ENCODE peak calls at places on chromosomes 5 and 9, in six cellular contexts. One of them, this sample, is unnamed.

GRCh38 chr9:136265561-136266355 is 20.1 kb upstream of the QSOX2 start:
- DNase-seq in nephron progenitor cell: no peak
- DNase-seq in brain microvascular endothelial cell: no peak
- DNase-seq in endothelial cell: no peak
- DNase-seq in IMR-90: no peak
- DNase-seq in GM13977: no peak
- DNase-seq in this sample: no peak

GRCh38 chr9:73916016-73916673 is 581.0 kb upstream of the RORB start:
- DNase-seq in nephron progenitor cell: peak
- DNase-seq in brain microvascular endothelial cell: no peak
- DNase-seq in endothelial cell: peak
- DNase-seq in IMR-90: no peak
- DNase-seq in GM13977: no peak
- DNase-seq in this sample: no peak

GRCh38 chr9:39588056-39588814 is 232.8 kb downstream of the SPATA31A1 start:
- DNase-seq in nephron progenitor cell: no peak
- DNase-seq in brain microvascular endothelial cell: no peak
- DNase-seq in endothelial cell: no peak
- DNase-seq in IMR-90: no peak
- DNase-seq in GM13977: peak
- DNase-seq in this sample: no peak

GRCh38 chr9:12784461-12785250 is 9.8 kb downstream of the LURAP1L start:
- DNase-seq in nephron progenitor cell: no peak
- DNase-seq in brain microvascular endothelial cell: peak
- DNase-seq in endothelial cell: no peak
- DNase-seq in IMR-90: peak
- DNase-seq in GM13977: peak
- DNase-seq in this sample: no peak

GRCh38 chr5:147925020-147925419 is 18.7 kb upstream of the C5orf46 start:
- DNase-seq in nephron progenitor cell: no peak
- DNase-seq in brain microvascular endothelial cell: no peak
- DNase-seq in endothelial cell: no peak
- DNase-seq in IMR-90: no peak
- DNase-seq in GM13977: no peak
- DNase-seq in this sample: no peak

GRCh38 chr9:36154213-36154952 is 14.8 kb upstream of the CCIN start:
- DNase-seq in nephron progenitor cell: peak
- DNase-seq in brain microvascular endothelial cell: peak
- DNase-seq in endothelial cell: peak
- DNase-seq in IMR-90: peak
- DNase-seq in GM13977: no peak
- DNase-seq in this sample: peak

GRCh38 chr9:134007150-134007549 is 15.0 kb upstream of the VAV2 start:
- DNase-seq in nephron progenitor cell: no peak
- DNase-seq in brain microvascular endothelial cell: no peak
- DNase-seq in endothelial cell: no peak
- DNase-seq in IMR-90: no peak
- DNase-seq in GM13977: no peak
- DNase-seq in this sample: no peak

GRCh38 chr9:130936285-130937117 is 2.5 kb downstream of the FIBCD1 start:
- DNase-seq in nephron progenitor cell: peak
- DNase-seq in brain microvascular endothelial cell: peak
- DNase-seq in endothelial cell: no peak
- DNase-seq in IMR-90: peak
- DNase-seq in GM13977: no peak
- DNase-seq in this sample: no peak

GRCh38 chr5:135875567-135875966 is 20.1 kb downstream of the IL9 start:
- DNase-seq in nephron progenitor cell: no peak
- DNase-seq in brain microvascular endothelial cell: no peak
- DNase-seq in endothelial cell: no peak
- DNase-seq in IMR-90: no peak
- DNase-seq in GM13977: no peak
- DNase-seq in this sample: no peak

GRCh38 chr9:114030364-114030763 is 47.7 kb downstream of the AMBP start:
- DNase-seq in nephron progenitor cell: no peak
- DNase-seq in brain microvascular endothelial cell: no peak
- DNase-seq in endothelial cell: no peak
- DNase-seq in IMR-90: no peak
- DNase-seq in GM13977: no peak
- DNase-seq in this sample: no peak

GRCh38 chr9:38700695-38701094 is 19.2 kb downstream of the FAM240B start:
- DNase-seq in nephron progenitor cell: no peak
- DNase-seq in brain microvascular endothelial cell: peak
- DNase-seq in endothelial cell: no peak
- DNase-seq in IMR-90: peak
- DNase-seq in GM13977: no peak
- DNase-seq in this sample: no peak

GRCh38 chr9:36148652-36149051 is 12.1 kb downstream of the GLIPR2 start:
- DNase-seq in nephron progenitor cell: no peak
- DNase-seq in brain microvascular endothelial cell: peak
- DNase-seq in endothelial cell: no peak
- DNase-seq in IMR-90: peak
- DNase-seq in GM13977: peak
- DNase-seq in this sample: peak

GRCh38 chr5:33936381-33937016 is at the start of gene RXFP3:
- DNase-seq in nephron progenitor cell: no peak
- DNase-seq in brain microvascular endothelial cell: peak
- DNase-seq in endothelial cell: no peak
- DNase-seq in IMR-90: peak
- DNase-seq in GM13977: peak
- DNase-seq in this sample: no peak

DNA sequence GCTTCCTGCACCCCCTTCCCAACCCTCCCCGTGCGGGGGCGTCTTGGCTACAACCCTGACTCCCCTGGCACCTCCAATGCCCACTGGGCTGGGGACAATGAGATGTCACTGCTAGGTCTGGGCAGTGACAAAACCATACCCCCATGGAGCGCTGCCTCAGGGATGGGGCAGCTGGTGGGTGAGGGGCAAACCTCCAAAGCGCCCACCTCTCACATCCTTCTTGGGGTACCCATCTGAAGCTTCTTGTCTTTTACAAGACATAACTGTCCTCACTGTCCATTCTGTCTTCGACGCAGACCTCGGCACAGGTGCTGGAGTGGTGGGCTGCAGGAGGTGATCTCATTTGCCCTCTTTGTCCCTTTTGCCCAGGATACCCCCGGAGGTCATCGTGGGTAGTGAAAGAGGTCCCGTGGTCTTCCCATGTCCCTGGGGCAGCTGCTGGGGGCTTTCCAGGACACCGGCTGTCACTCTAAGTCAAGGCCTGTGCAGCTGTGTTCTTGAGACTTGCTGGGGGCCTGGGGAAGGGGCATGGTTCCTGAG is 27.8 kb upstream of the CSF1R start:
- DNase-seq in nephron progenitor cell: no peak
- DNase-seq in brain microvascular endothelial cell: no peak
- DNase-seq in endothelial cell: no peak
- DNase-seq in IMR-90: no peak
- DNase-seq in GM13977: no peak
- DNase-seq in this sample: no peak
- TF ChIP-seq CTCF in nephron progenitor cell: no peak
- TF ChIP-seq CTCF in brain microvascular endothelial cell: peak
- TF ChIP-seq CTCF in endothelial cell: peak
- TF ChIP-seq CTCF in IMR-90: no peak
- TF ChIP-seq CTCF in GM13977: no peak
- TF ChIP-seq CTCF in this sample: peak

DNA sequence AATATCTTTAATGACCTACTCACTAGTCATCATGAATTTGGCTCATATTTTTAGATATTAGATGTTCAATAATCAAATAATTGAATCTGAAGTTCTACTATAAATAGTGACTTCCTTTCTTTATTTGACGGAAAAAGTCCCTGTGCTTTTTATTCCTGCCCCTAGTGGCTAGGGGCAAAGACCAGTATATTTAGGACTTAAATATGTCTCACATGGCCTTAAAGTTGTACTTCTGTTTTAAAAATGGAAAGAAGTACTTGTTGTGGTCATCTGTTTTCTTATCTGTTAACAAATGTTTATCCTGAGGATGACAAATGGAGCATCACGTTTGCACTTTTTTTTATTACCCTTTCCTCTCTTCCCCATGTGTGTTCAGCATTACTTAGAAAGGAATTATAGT is 89.2 kb upstream of the GRHPR start:
- DNase-seq in nephron progenitor cell: no peak
- DNase-seq in brain microvascular endothelial cell: no peak
- DNase-seq in endothelial cell: no peak
- DNase-seq in IMR-90: no peak
- DNase-seq in GM13977: no peak
- DNase-seq in this sample: no peak
- TF ChIP-seq CTCF in nephron progenitor cell: no peak
- TF ChIP-seq CTCF in brain microvascular endothelial cell: no peak
- TF ChIP-seq CTCF in endothelial cell: no peak
- TF ChIP-seq CTCF in IMR-90: no peak
- TF ChIP-seq CTCF in GM13977: peak
- TF ChIP-seq CTCF in this sample: no peak

GRCh38 chr5:152514827-152515397 is 109.8 kb upstream of the NMUR2 start:
- DNase-seq in nephron progenitor cell: no peak
- DNase-seq in brain microvascular endothelial cell: no peak
- DNase-seq in endothelial cell: no peak
- DNase-seq in IMR-90: peak
- DNase-seq in GM13977: peak
- DNase-seq in this sample: no peak

GRCh38 chr5:152511531-152512132 is 106.6 kb upstream of the NMUR2 start:
- DNase-seq in nephron progenitor cell: no peak
- DNase-seq in brain microvascular endothelial cell: no peak
- DNase-seq in endothelial cell: no peak
- DNase-seq in IMR-90: no peak
- DNase-seq in GM13977: no peak
- DNase-seq in this sample: no peak
- TF ChIP-seq CTCF in nephron progenitor cell: no peak
- TF ChIP-seq CTCF in brain microvascular endothelial cell: no peak
- TF ChIP-seq CTCF in endothelial cell: no peak
- TF ChIP-seq CTCF in IMR-90: no peak
- TF ChIP-seq CTCF in GM13977: no peak
- TF ChIP-seq CTCF in this sample: no peak

GRCh38 chr9:22097712-22098111 is 88.6 kb upstream of the CDKN2B start:
- DNase-seq in nephron progenitor cell: no peak
- DNase-seq in brain microvascular endothelial cell: peak
- DNase-seq in endothelial cell: no peak
- DNase-seq in IMR-90: peak
- DNase-seq in GM13977: no peak
- DNase-seq in this sample: no peak

GRCh38 chr9:22098636-22099332 is 89.7 kb upstream of the CDKN2B start:
- DNase-seq in nephron progenitor cell: no peak
- DNase-seq in brain microvascular endothelial cell: no peak
- DNase-seq in endothelial cell: no peak
- DNase-seq in IMR-90: no peak
- DNase-seq in GM13977: no peak
- DNase-seq in this sample: no peak

GRCh38 chr9:22102347-22103053 is 93.4 kb upstream of the CDKN2B start:
- DNase-seq in nephron progenitor cell: no peak
- DNase-seq in brain microvascular endothelial cell: no peak
- DNase-seq in endothelial cell: no peak
- DNase-seq in IMR-90: no peak
- DNase-seq in GM13977: no peak
- DNase-seq in this sample: no peak

GRCh38 chr9:22103650-22104575 is 94.8 kb upstream of the CDKN2B start:
- DNase-seq in nephron progenitor cell: no peak
- DNase-seq in brain microvascular endothelial cell: peak
- DNase-seq in endothelial cell: no peak
- DNase-seq in IMR-90: peak
- DNase-seq in GM13977: no peak
- DNase-seq in this sample: no peak

DNA sequence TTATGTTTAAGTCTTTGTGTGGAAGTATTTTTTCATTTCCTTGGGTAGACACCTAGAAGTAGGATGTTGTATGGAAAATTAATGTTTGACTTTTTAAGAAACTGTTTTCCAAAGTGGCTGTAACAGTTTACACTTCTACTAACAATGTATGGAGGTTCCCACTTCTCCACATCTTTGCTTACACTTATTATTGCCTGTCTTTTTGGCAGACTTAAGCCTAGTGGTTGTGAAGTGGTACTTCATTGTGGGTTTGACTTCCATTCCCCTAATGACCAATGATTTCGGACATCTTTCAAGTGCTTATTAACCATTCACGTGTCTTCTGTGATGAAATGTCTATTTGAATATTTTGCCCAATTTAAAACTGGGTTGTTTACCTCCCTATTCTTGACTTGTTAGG is 91.5 kb upstream of the CDKN2B start:
- DNase-seq in nephron progenitor cell: no peak
- DNase-seq in brain microvascular endothelial cell: no peak
- DNase-seq in endothelial cell: no peak
- DNase-seq in IMR-90: no peak
- DNase-seq in GM13977: no peak
- DNase-seq in this sample: no peak
- TF ChIP-seq CTCF in nephron progenitor cell: peak
- TF ChIP-seq CTCF in brain microvascular endothelial cell: peak
- TF ChIP-seq CTCF in endothelial cell: peak
- TF ChIP-seq CTCF in IMR-90: peak
- TF ChIP-seq CTCF in GM13977: no peak
- TF ChIP-seq CTCF in this sample: peak

GRCh38 chr9:72871685-72872084 is 81.2 kb downstream of the ALDH1A1 start:
- DNase-seq in nephron progenitor cell: no peak
- DNase-seq in brain microvascular endothelial cell: no peak
- DNase-seq in endothelial cell: no peak
- DNase-seq in IMR-90: peak
- DNase-seq in GM13977: no peak
- DNase-seq in this sample: no peak
- TF ChIP-seq CTCF in nephron progenitor cell: no peak
- TF ChIP-seq CTCF in brain microvascular endothelial cell: peak
- TF ChIP-seq CTCF in endothelial cell: peak
- TF ChIP-seq CTCF in IMR-90: peak
- TF ChIP-seq CTCF in GM13977: peak
- TF ChIP-seq CTCF in this sample: peak